ENCODE peak calls at places on chromosomes 6 and 20, in seven cellular contexts. One of them, this sample, is unnamed.

GRCh38 chr6:44805239-44805849 is 417.8 kb downstream of the CDC5L start:
- DNase-seq in lung: no peak
- DNase-seq in ascending aorta: no peak
- DNase-seq in BJ: peak; percentile 74
- DNase-seq in NB4: no peak
- DNase-seq in pancreas: no peak
- DNase-seq in mammary epithelial cell: no peak
- DNase-seq in this sample: peak; percentile 49

GRCh38 chr6:128242765-128243403 is 277.5 kb downstream of the PTPRK start:
- DNase-seq in lung: no peak
- DNase-seq in ascending aorta: no peak
- DNase-seq in BJ: peak; percentile 29
- DNase-seq in NB4: no peak
- DNase-seq in pancreas: no peak
- DNase-seq in mammary epithelial cell: no peak
- DNase-seq in this sample: peak; percentile 36

GRCh38 chr6:158841358-158841757 is 22.2 kb upstream of the EZR start:
- DNase-seq in lung: no peak
- DNase-seq in ascending aorta: no peak
- DNase-seq in BJ: no peak
- DNase-seq in NB4: no peak
- DNase-seq in pancreas: no peak
- DNase-seq in mammary epithelial cell: no peak
- DNase-seq in this sample: no peak

GRCh38 chr20:24531626-24532419 is 62.4 kb downstream of the SYNDIG1 start:
- DNase-seq in lung: no peak
- DNase-seq in ascending aorta: no peak
- DNase-seq in BJ: no peak
- DNase-seq in NB4: no peak
- DNase-seq in pancreas: no peak
- DNase-seq in mammary epithelial cell: no peak
- DNase-seq in this sample: no peak

GRCh38 chr6:152723398-152723797 is 25.7 kb downstream of the MYCT1 start:
- DNase-seq in lung: no peak
- DNase-seq in ascending aorta: no peak
- DNase-seq in BJ: no peak
- DNase-seq in NB4: no peak
- DNase-seq in pancreas: no peak
- DNase-seq in mammary epithelial cell: peak; percentile 7
- DNase-seq in this sample: peak; percentile 65

GRCh38 chr6:26187292-26187691 is 100.1 kb downstream of the HFE start:
- DNase-seq in lung: no peak
- DNase-seq in ascending aorta: no peak
- DNase-seq in BJ: no peak
- DNase-seq in NB4: no peak
- DNase-seq in pancreas: no peak
- DNase-seq in mammary epithelial cell: no peak
- DNase-seq in this sample: no peak

GRCh38 chr6:118768904-118769325 is 117.5 kb upstream of the CEP85L start:
- DNase-seq in lung: no peak
- DNase-seq in ascending aorta: no peak
- DNase-seq in BJ: no peak
- DNase-seq in NB4: peak; percentile 64
- DNase-seq in pancreas: no peak
- DNase-seq in mammary epithelial cell: peak; percentile 25
- DNase-seq in this sample: no peak

GRCh38 chr20:46084805-46085792 is 4.7 kb downstream of the NCOA5 start:
- DNase-seq in lung: no peak
- DNase-seq in ascending aorta: no peak
- DNase-seq in BJ: no peak
- DNase-seq in NB4: peak; percentile 24
- DNase-seq in pancreas: no peak
- DNase-seq in mammary epithelial cell: peak; percentile 12
- DNase-seq in this sample: peak; percentile 12

GRCh38 chr6:107657755-107658461 is 166.2 kb downstream of the SCML4 start:
- DNase-seq in lung: peak; percentile 46
- DNase-seq in ascending aorta: no peak
- DNase-seq in BJ: no peak
- DNase-seq in NB4: peak; percentile 78
- DNase-seq in pancreas: peak; percentile 17
- DNase-seq in mammary epithelial cell: no peak
- DNase-seq in this sample: peak; percentile 85

GRCh38 chr6:42224222-42225042 is 6.8 kb upstream of the MRPS10 start:
- DNase-seq in lung: no peak
- DNase-seq in ascending aorta: no peak
- DNase-seq in BJ: peak; percentile 74
- DNase-seq in NB4: peak; percentile 69
- DNase-seq in pancreas: no peak
- DNase-seq in mammary epithelial cell: peak; percentile 94
- DNase-seq in this sample: peak; percentile 91

GRCh38 chr6:69422474-69422873 is 374.3 kb downstream of the LMBRD1 start:
- DNase-seq in lung: no peak
- DNase-seq in ascending aorta: no peak
- DNase-seq in BJ: no peak
- DNase-seq in NB4: no peak
- DNase-seq in pancreas: no peak
- DNase-seq in mammary epithelial cell: no peak
- DNase-seq in this sample: no peak

GRCh38 chr20:34332262-34332920 is 29.2 kb upstream of the AHCY start:
- DNase-seq in lung: no peak
- DNase-seq in ascending aorta: no peak
- DNase-seq in BJ: no peak
- DNase-seq in NB4: no peak
- DNase-seq in pancreas: no peak
- DNase-seq in mammary epithelial cell: no peak
- DNase-seq in this sample: no peak

GRCh38 chr20:63194007-63194820 is 21.7 kb downstream of the YTHDF1 start:
- DNase-seq in lung: no peak
- DNase-seq in ascending aorta: no peak
- DNase-seq in BJ: no peak
- DNase-seq in NB4: no peak
- DNase-seq in pancreas: no peak
- DNase-seq in mammary epithelial cell: no peak
- DNase-seq in this sample: no peak

GRCh38 chr6:135162678-135163439 is 18.2 kb upstream of the MYB start:
- DNase-seq in lung: no peak
- DNase-seq in ascending aorta: no peak
- DNase-seq in BJ: no peak
- DNase-seq in NB4: peak; percentile 67
- DNase-seq in pancreas: no peak
- DNase-seq in mammary epithelial cell: no peak
- DNase-seq in this sample: peak; percentile 32

GRCh38 chr6:105493776-105494175 is 90.9 kb upstream of the PREP start:
- DNase-seq in lung: no peak
- DNase-seq in ascending aorta: no peak
- DNase-seq in BJ: no peak
- DNase-seq in NB4: no peak
- DNase-seq in pancreas: no peak
- DNase-seq in mammary epithelial cell: no peak
- DNase-seq in this sample: no peak

GRCh38 chr20:46959081-46959692 is 64.5 kb downstream of the EYA2 start:
- DNase-seq in lung: no peak
- DNase-seq in ascending aorta: no peak
- DNase-seq in BJ: peak; percentile 77
- DNase-seq in NB4: no peak
- DNase-seq in pancreas: no peak
- DNase-seq in mammary epithelial cell: peak; percentile 95
- DNase-seq in this sample: peak; percentile 95

GRCh38 chr6:48928937-48929336 is 534.1 kb downstream of the MMUT start:
- DNase-seq in lung: no peak
- DNase-seq in ascending aorta: no peak
- DNase-seq in BJ: no peak
- DNase-seq in NB4: no peak
- DNase-seq in pancreas: no peak
- DNase-seq in mammary epithelial cell: no peak
- DNase-seq in this sample: no peak

GRCh38 chr6:208973-209372 is 83.3 kb upstream of the DUSP22 start:
- DNase-seq in lung: no peak
- DNase-seq in ascending aorta: no peak
- DNase-seq in BJ: no peak
- DNase-seq in NB4: peak; percentile 37
- DNase-seq in pancreas: no peak
- DNase-seq in mammary epithelial cell: no peak
- DNase-seq in this sample: no peak

GRCh38 chr6:168711049-168711640 is 270.2 kb downstream of the SMOC2 start:
- DNase-seq in lung: no peak
- DNase-seq in ascending aorta: no peak
- DNase-seq in BJ: no peak
- DNase-seq in NB4: no peak
- DNase-seq in pancreas: no peak
- DNase-seq in mammary epithelial cell: no peak
- DNase-seq in this sample: no peak
- TF ChIP-seq CTCF in lung: no peak
- TF ChIP-seq CTCF in ascending aorta: peak; percentile 53
- TF ChIP-seq CTCF in BJ: no peak
- TF ChIP-seq CTCF in NB4: peak; percentile 40
- TF ChIP-seq CTCF in pancreas: no peak
- TF ChIP-seq CTCF in mammary epithelial cell: no peak
- TF ChIP-seq CTCF in this sample: peak; percentile 39

GRCh38 chr6:34460796-34461507 is 4.9 kb upstream of the PACSIN1 start:
- DNase-seq in lung: no peak
- DNase-seq in ascending aorta: no peak
- DNase-seq in BJ: no peak
- DNase-seq in NB4: no peak
- DNase-seq in pancreas: no peak
- DNase-seq in mammary epithelial cell: peak; percentile 86
- DNase-seq in this sample: no peak
- H3K4me3 ChIP-seq in lung: no peak overlapping the region
- H3K4me3 ChIP-seq in ascending aorta: no peak overlapping the region
- H3K4me3 ChIP-seq in BJ: no peak overlapping the region
- H3K4me3 ChIP-seq in NB4: no peak overlapping the region
- H3K4me3 ChIP-seq in pancreas: no peak overlapping the region
- H3K4me3 ChIP-seq in mammary epithelial cell: no peak overlapping the region
- H3K4me3 ChIP-seq in this sample: no peak overlapping the region

GRCh38 chr20:41466836-41467619 is 100.4 kb upstream of the EMILIN3 start:
- DNase-seq in lung: no peak
- DNase-seq in ascending aorta: no peak
- DNase-seq in BJ: no peak
- DNase-seq in NB4: no peak
- DNase-seq in pancreas: no peak
- DNase-seq in mammary epithelial cell: no peak
- DNase-seq in this sample: no peak
- TF ChIP-seq CTCF in lung: no peak
- TF ChIP-seq CTCF in ascending aorta: no peak
- TF ChIP-seq CTCF in BJ: no peak
- TF ChIP-seq CTCF in NB4: no peak
- TF ChIP-seq CTCF in pancreas: no peak
- TF ChIP-seq CTCF in mammary epithelial cell: no peak
- TF ChIP-seq CTCF in this sample: no peak

DNA sequence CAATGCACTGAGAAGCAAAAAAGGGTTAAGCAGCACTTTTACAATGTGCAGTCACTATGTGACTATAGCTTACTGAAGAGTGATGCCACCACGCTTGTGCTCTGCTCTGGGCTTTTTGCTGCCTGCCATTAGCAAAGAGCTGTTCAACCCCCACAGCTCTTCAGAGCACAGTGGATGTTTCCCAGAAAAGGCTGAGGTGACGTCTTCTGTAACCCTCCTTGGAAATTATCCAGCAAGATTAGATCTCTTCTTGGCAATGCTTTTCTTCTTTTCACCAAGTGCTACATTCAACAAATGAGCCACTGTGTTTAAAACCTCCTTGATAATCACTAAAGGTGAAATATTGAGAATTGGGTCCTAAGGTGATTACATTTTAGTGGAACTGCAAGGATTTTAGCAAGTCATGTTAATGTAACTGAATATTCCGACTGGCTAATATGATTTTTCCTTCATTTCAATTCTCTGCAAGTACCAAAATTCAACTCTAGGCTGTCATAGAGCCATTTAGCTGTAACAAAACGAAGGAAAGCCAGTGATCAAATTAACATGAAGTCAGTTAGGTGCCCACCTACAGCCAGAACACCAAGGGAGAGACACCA is 34.9 kb downstream of the ELOVL5 start:
- DNase-seq in lung: no peak
- DNase-seq in ascending aorta: no peak
- DNase-seq in BJ: no peak
- DNase-seq in NB4: no peak
- DNase-seq in pancreas: no peak
- DNase-seq in mammary epithelial cell: no peak
- DNase-seq in this sample: peak; percentile 71
- H3K4me3 ChIP-seq in lung: no peak overlapping the region
- H3K4me3 ChIP-seq in ascending aorta: no peak overlapping the region
- H3K4me3 ChIP-seq in BJ: no peak overlapping the region
- H3K4me3 ChIP-seq in NB4: no peak overlapping the region
- H3K4me3 ChIP-seq in pancreas: no peak overlapping the region
- H3K4me3 ChIP-seq in mammary epithelial cell: no peak overlapping the region
- H3K4me3 ChIP-seq in this sample: no peak overlapping the region

GRCh38 chr6:13397359-13398080 is 69.2 kb upstream of the TBC1D7 start:
- DNase-seq in lung: no peak
- DNase-seq in ascending aorta: no peak
- DNase-seq in BJ: no peak
- DNase-seq in NB4: peak; percentile 61
- DNase-seq in pancreas: no peak
- DNase-seq in mammary epithelial cell: no peak
- DNase-seq in this sample: no peak
- TF ChIP-seq CTCF in lung: no peak
- TF ChIP-seq CTCF in ascending aorta: no peak
- TF ChIP-seq CTCF in BJ: peak; percentile 35
- TF ChIP-seq CTCF in NB4: no peak
- TF ChIP-seq CTCF in pancreas: no peak
- TF ChIP-seq CTCF in mammary epithelial cell: no peak
- TF ChIP-seq CTCF in this sample: peak; percentile 16

This sample was measured in astrocyte of the spinal cord.